ENCODE peak calls at places on chromosome X, in seven cellular contexts. I is endothelial cell of umbilical vein, E is stomach, U is transverse colon, N is breast epithelium, V is GM12878, C is HepG2. W is an unnamed sample. For H3K4me1, the result is how much of the 10 kb centered on the place peaks cover.

GRCh38 chrX:21509912-21510311 is 135.7 kb downstream of the CNKSR2 start:
- DNase-seq in I (peak), E (no peak), U (no peak), N (no peak), V (no peak), C (no peak), W (no peak)

GRCh38 chrX:149540133-149540620 is 635 bp upstream of the EOLA1 start:
- DNase-seq in I (no peak), E (peak), U (peak), N (peak), V (no peak), C (peak), W (peak)

GRCh38 chrX:132488092-132488749 is 617 bp downstream of the MBNL3 start:
- DNase-seq in I (peak), E (no peak), U (peak), N (no peak), V (no peak), C (no peak), W (no peak)

GRCh38 chrX:2594491-2594890 is 93.7 kb upstream of the DHRSX start:
- DNase-seq in I (no peak), E (no peak), U (no peak), N (no peak), V (no peak), C (no peak), W (no peak)

GRCh38 chrX:55119712-55120111 is 30.9 kb downstream of the PAGE2 start:
- DNase-seq in I (no peak), E (no peak), U (no peak), N (no peak), V (no peak), C (no peak), W (no peak)

GRCh38 chrX:134836497-134836968 is 154.3 kb upstream of the SMIM10 start:
- DNase-seq in I (peak), E (no peak), U (no peak), N (no peak), V (no peak), C (no peak), W (no peak)

GRCh38 chrX:20181563-20182329 is 40.1 kb upstream of the EIF1AX start:
- DNase-seq in I (no peak), E (no peak), U (no peak), N (no peak), V (no peak), C (no peak), W (no peak)

GRCh38 chrX:41507899-41508298 is 60.8 kb downstream of the NYX start:
- DNase-seq in I (no peak), E (no peak), U (no peak), N (no peak), V (no peak), C (no peak), W (no peak)

GRCh38 chrX:153643431-153644351 is 3.3 kb upstream of the DUSP9 start:
- DNase-seq in I (no peak), E (no peak), U (no peak), N (no peak), V (no peak), C (no peak), W (peak)

GRCh38 chrX:19179389-19179788 is 57.1 kb upstream of the ADGRG2 start:
- DNase-seq in I (no peak), E (no peak), U (no peak), N (no peak), V (no peak), C (no peak), W (no peak)

GRCh38 chrX:153818571-153819397 is 11.6 kb downstream of the PDZD4 start:
- DNase-seq in I (peak), E (peak), U (peak), N (no peak), V (no peak), C (no peak), W (no peak)

GRCh38 chrX:11334165-11334564 is 41.0 kb downstream of the AMELX start:
- DNase-seq in I (no peak), E (no peak), U (no peak), N (no peak), V (no peak), C (no peak), W (no peak)

GRCh38 chrX:11269006-11269405 is 24.2 kb upstream of the AMELX start:
- DNase-seq in I (no peak), E (no peak), U (no peak), N (no peak), V (no peak), C (no peak), W (no peak)

GRCh38 chrX:136395271-136395670 is 92.5 kb upstream of the BRS3 start:
- DNase-seq in I (no peak), E (no peak), U (no peak), N (no peak), V (no peak), C (no peak), W (no peak)

GRCh38 chrX:13790206-13791131 is 26.4 kb downstream of the GPM6B start:
- DNase-seq in I (no peak), E (no peak), U (no peak), N (peak), V (no peak), C (no peak), W (no peak)
- TF ChIP-seq POLR2AphosphoS5 in I (no peak), E (no peak), U (no peak), N (no peak), V (no peak), C (no peak), W (no peak)

DNA sequence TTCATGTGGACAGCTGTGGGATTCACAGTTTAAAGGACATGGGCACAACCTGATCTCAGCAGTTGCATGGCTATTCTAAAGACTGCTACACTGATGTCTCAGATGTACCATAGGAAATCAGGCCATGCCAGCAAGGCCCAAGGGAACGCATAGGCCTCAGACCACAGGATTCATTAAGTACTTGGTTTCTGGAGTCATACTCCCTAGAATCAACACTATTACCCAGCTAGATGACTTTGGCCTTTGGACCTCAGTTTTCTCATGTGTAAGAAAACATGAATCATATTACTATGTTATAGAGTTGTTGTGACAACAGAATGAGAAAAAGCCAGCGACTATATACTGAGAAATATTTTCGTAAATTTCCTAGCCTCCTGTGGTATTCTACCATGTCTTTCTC is 67.9 kb downstream of the NHS start:
- DNase-seq in I (no peak), E (no peak), U (no peak), N (no peak), V (no peak), C (no peak), W (no peak)
- H3K4me1 ChIP-seq in I (under half), E (under half), U (under half), N (under half), V (under half), C (half or more), W (under half)

GRCh38 chrX:71283409-71284143 is at the start of gene NONO:
- DNase-seq in I (peak), E (peak), U (peak), N (peak), V (peak), C (peak), W (peak)
- TF ChIP-seq POLR2A in I (peak), E (peak), U (peak), N (peak), V (peak), C (peak), W (peak)

GRCh38 chrX:71923516-71923915 is 12.9 kb downstream of the NHSL2 start:
- DNase-seq in I (no peak), E (no peak), U (no peak), N (no peak), V (no peak), C (no peak), W (peak)
- TF ChIP-seq POLR2AphosphoS5 in I (no peak), E (no peak), U (no peak), N (no peak), V (no peak), C (no peak), W (no peak)

DNA sequence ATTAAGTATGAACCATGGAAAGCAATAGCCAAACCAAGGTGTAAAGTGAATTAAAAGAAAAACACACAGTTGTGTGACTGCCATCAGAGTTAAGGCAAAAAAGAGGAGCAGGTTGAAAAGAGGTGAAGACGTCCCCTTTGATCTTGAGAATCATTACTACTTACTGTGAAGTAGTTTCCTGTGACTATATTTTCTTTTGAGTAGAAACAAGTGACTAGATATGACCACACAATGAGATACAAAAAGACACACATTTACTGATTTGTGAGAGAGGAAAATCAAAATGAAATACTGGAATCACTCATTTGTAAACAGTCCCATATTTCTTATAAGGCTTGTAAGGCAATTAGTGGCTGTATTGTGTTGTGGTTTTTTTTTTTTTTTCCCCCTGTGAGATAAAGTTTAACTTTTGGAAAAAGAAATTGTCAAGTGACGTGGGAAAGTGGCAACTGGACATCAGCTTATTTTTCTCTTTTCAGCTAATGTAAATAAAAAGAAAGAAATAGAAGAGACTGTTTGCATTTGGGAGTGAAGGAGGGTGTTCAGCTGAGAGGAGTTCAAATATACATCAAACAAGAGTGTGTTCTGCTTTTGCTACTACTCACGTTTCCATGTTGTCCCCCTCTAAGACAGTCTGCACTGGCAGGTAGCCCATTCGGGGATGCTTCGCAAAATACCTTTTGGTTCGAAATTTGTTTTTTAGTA is 106.4 kb upstream of the FTHL17 start:
- DNase-seq in I (no peak), E (no peak), U (no peak), N (no peak), V (peak), C (no peak), W (no peak)
- H3K4me1 ChIP-seq in I (under half), E (under half), U (under half), N (under half), V (under half), C (under half), W (under half)

GRCh38 chrX:119791437-119792231 is at the start of gene RPL39:
- DNase-seq in I (peak), E (peak), U (peak), N (peak), V (peak), C (peak), W (peak)
- TF ChIP-seq POLR2A in I (peak), E (no peak), U (peak), N (peak), V (peak), C (peak), W (peak)

GRCh38 chrX:29662759-29663503 is 552.4 kb upstream of the MAGEB2 start:
- DNase-seq in I (peak), E (no peak), U (no peak), N (no peak), V (peak), C (peak), W (no peak)
- TF ChIP-seq POLR2AphosphoS5 in I (peak), E (no peak), U (no peak), N (no peak), V (no peak), C (no peak), W (peak)